ENCODE peak calls at places on chromosomes 4 and X, in six cellular contexts. T is transverse colon, Z is cardiac fibroblast, B is Peyer's patch, Y is right atrium auricular region, H is brain microvascular endothelial cell. A is an unnamed sample.

GRCh38 chr4:177442623-177443155 is 452 bp upstream of the AGA start:
- DNase-seq in T (no peak), Z (no peak), B (no peak), Y (no peak), H (no peak), A (no peak)

GRCh38 chrX:101619336-101619735 is 1.5 kb upstream of the ARMCX6 start:
- DNase-seq in T (no peak), Z (no peak), B (no peak), Y (no peak), H (no peak), A (no peak)

GRCh38 chr4:58138786-58139185 is 1028.6 kb upstream of the IGFBP7 start:
- DNase-seq in T (no peak), Z (no peak), B (no peak), Y (no peak), H (no peak), A (no peak)

GRCh38 chrX:94400488-94400887 is 726.5 kb downstream of the FAM133A start:
- DNase-seq in T (no peak), Z (no peak), B (no peak), Y (no peak), H (no peak), A (no peak)

GRCh38 chr4:116357758-116358157 is 727.6 kb downstream of the TRAM1L1 start:
- DNase-seq in T (peak), Z (peak), B (no peak), Y (no peak), H (no peak), A (no peak)

GRCh38 chr4:7768736-7769135 is 170.9 kb downstream of the AFAP1 start:
- DNase-seq in T (no peak), Z (no peak), B (no peak), Y (no peak), H (no peak), A (no peak)

GRCh38 chrX:3609800-3610199 is 103.6 kb downstream of the PRKX start:
- DNase-seq in T (no peak), Z (peak), B (no peak), Y (no peak), H (peak), A (no peak)

GRCh38 chr4:137390707-137391106 is 141.6 kb downstream of the PCDH18 start:
- DNase-seq in T (no peak), Z (peak), B (no peak), Y (no peak), H (no peak), A (no peak)

GRCh38 chr4:158729716-158730559 is 6.7 kb upstream of the PPID start:
- DNase-seq in T (peak), Z (peak), B (peak), Y (peak), H (peak), A (peak)

GRCh38 chrX:20325786-20326388 is 59.2 kb upstream of the RPS6KA3 start:
- DNase-seq in T (no peak), Z (no peak), B (no peak), Y (no peak), H (no peak), A (no peak)

GRCh38 chr4:5965225-5965624 is 53.0 kb downstream of the C4orf50 start:
- DNase-seq in T (no peak), Z (no peak), B (no peak), Y (no peak), H (no peak), A (no peak)

GRCh38 chr4:2944882-2945526 is 18.2 kb downstream of the NOP14 start:
- DNase-seq in T (no peak), Z (no peak), B (peak), Y (no peak), H (no peak), A (no peak)

GRCh38 chrX:21856504-21856903 is 717 bp downstream of the YY2 start:
- DNase-seq in T (no peak), Z (no peak), B (no peak), Y (no peak), H (no peak), A (no peak)

GRCh38 chr4:114393295-114394038 is 205.1 kb upstream of the UGT8 start:
- DNase-seq in T (no peak), Z (no peak), B (no peak), Y (no peak), H (no peak), A (no peak)

GRCh38 chr4:182023469-182023868 is 219.7 kb upstream of the TENM3 start:
- DNase-seq in T (no peak), Z (no peak), B (no peak), Y (no peak), H (no peak), A (no peak)

GRCh38 chr4:105014242-105015031 is 132.2 kb upstream of the TET2 start:
- DNase-seq in T (no peak), Z (no peak), B (no peak), Y (no peak), H (no peak), A (no peak)

GRCh38 chr4:27027428-27027827 is 166.8 kb downstream of the STIM2 start:
- DNase-seq in T (no peak), Z (no peak), B (no peak), Y (no peak), H (no peak), A (no peak)

GRCh38 chr4:3401436-3402171 is 40.2 kb upstream of the HGFAC start:
- DNase-seq in T (no peak), Z (no peak), B (no peak), Y (no peak), H (peak), A (no peak)

GRCh38 chr4:48913346-48913745 is 6.8 kb upstream of the OCIAD2 start:
- DNase-seq in T (no peak), Z (peak), B (no peak), Y (no peak), H (peak), A (peak)

GRCh38 chr4:120829113-120829831 is 93.3 kb downstream of the PRDM5 start:
- DNase-seq in T (no peak), Z (peak), B (no peak), Y (no peak), H (no peak), A (no peak)

GRCh38 chr4:123390846-123391456 is 5.6 kb upstream of the SPRY1 start:
- DNase-seq in T (no peak), Z (peak), B (no peak), Y (no peak), H (no peak), A (no peak)

GRCh38 chr4:26985836-26986235 is 125.2 kb downstream of the STIM2 start:
- DNase-seq in T (no peak), Z (no peak), B (no peak), Y (no peak), H (no peak), A (no peak)

GRCh38 chrX:43450355-43450754 is 205.7 kb upstream of the MAOA start:
- DNase-seq in T (no peak), Z (no peak), B (no peak), Y (no peak), H (no peak), A (no peak)

GRCh38 chrX:41304178-41304577 is 29.8 kb upstream of the DDX3X start:
- DNase-seq in T (no peak), Z (no peak), B (no peak), Y (no peak), H (no peak), A (no peak)

GRCh38 chrX:119790977-119791436 is 423 bp downstream of the RPL39 start:
- DNase-seq in T (peak), Z (peak), B (no peak), Y (no peak), H (peak), A (no peak)
- TF ChIP-seq CTCF in T (no peak), Z (no peak), B (peak), Y (no peak), H (no peak), A (peak)

DNA sequence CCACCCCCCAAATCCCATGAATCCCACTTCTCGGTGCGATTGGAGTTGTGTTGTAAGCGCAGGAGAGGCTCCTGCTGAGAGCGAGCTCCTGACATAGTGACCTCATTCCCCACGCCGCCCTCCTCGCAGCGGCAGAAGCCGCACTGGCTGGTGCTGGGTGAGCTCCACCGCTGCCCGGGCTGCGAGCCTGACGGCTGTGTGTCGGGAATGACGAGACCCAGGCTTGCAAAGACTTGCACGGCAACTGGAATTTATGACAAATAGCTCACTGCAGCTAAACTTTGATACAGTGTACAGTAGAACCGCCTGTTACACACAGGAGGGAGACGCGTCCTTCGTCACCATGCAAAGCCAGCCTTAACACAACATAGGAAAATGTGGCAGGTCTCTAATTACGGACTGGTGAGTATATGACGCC is 82.4 kb downstream of the STOX2 start:
- DNase-seq in T (peak), Z (peak), B (no peak), Y (peak), H (peak), A (peak)
- H3K4me3 ChIP-seq in T (peak), Z (peak), B (no peak), Y (peak), H (peak), A (peak)

GRCh38 chr4:108774809-108775530 is 12.1 kb upstream of the ETNPPL start:
- DNase-seq in T (no peak), Z (no peak), B (no peak), Y (no peak), H (no peak), A (no peak)
- TF ChIP-seq CTCF in T (no peak), Z (no peak), B (no peak), Y (peak), H (no peak), A (no peak)

DNA sequence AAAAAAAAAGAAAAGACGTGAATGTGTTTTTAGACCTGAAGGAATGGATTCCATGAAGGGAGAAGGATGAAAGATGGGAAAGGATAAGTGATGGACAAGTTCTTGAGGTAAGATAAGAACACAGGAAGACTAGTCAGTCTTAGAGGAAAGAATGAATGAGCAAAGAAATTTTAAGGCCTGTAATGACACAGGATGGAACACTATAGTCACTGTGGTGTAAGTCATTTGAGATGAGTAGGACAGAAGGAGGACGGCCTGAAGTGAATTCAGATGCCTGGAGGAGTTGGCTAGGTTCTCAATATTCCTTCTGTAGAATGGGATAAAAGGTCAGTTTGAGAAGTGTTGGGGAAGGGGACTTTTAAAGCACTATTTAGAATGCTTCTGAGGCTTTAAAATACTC is 3.8 kb downstream of the MSMO1 start:
- DNase-seq in T (no peak), Z (no peak), B (no peak), Y (no peak), H (no peak), A (no peak)
- H3K4me3 ChIP-seq in T (no peak), Z (peak), B (no peak), Y (no peak), H (peak), A (peak)

GRCh38 chrX:74536142-74537010 is 78.0 kb downstream of the RLIM start:
- DNase-seq in T (peak), Z (peak), B (peak), Y (peak), H (peak), A (no peak)
- TF ChIP-seq CTCF in T (peak), Z (peak), B (peak), Y (no peak), H (peak), A (peak)

GRCh38 chr4:30720656-30721352 is 635 bp downstream of the PCDH7 start:
- DNase-seq in T (peak), Z (peak), B (peak), Y (no peak), H (peak), A (no peak)

GRCh38 chr4:30720021-30720655 is at the start of gene PCDH7:
- DNase-seq in T (peak), Z (peak), B (peak), Y (no peak), H (peak), A (peak)

GRCh38 chr4:30718021-30718888 is 1.9 kb upstream of the PCDH7 start:
- DNase-seq in T (peak), Z (no peak), B (peak), Y (no peak), H (peak), A (no peak)

GRCh38 chr4:30718889-30719252 is 1.3 kb upstream of the PCDH7 start:
- DNase-seq in T (no peak), Z (peak), B (no peak), Y (no peak), H (peak), A (no peak)

GRCh38 chr4:30719363-30720020 is 677 bp upstream of the PCDH7 start:
- DNase-seq in T (peak), Z (peak), B (peak), Y (no peak), H (peak), A (no peak)
- H3K4me3 ChIP-seq in T (peak), Z (peak), B (peak), Y (peak), H (peak), A (peak)

DNA sequence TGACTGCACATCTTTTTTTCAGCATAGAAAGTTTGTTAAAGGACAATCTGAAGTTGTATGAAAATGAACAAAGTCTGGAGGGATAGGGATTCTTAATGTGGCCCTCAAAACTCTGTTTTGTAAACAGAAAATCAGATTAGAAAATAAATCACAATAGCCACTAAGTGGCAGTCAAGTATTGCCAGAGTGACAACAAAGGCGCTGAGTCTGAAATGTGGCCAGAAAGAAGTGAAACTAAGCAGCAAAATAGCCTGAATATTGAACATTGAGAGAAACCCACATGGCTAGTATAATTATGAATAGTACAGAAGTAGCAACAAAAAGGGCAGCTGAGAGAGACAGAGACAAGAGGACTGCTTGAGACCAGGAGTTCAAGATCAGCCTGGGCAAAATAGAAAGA is 81.1 kb upstream of the CT45A1 start:
- DNase-seq in T (no peak), Z (no peak), B (no peak), Y (no peak), H (no peak), A (no peak)
- TF ChIP-seq CTCF in T (no peak), Z (no peak), B (no peak), Y (no peak), H (no peak), A (no peak)